ENCODE peak calls at places on chromosomes 13 and 19, in seven cellular contexts. One of them, this sample, is unnamed.

GRCh38 chr13:32838985-32839384 is 177.2 kb upstream of the KL start:
- ATAC-seq in T-helper 17 cell: no peak
- ATAC-seq in left cardiac atrium: peak
- ATAC-seq in left colon: peak
- ATAC-seq in left lobe of liver: peak
- ATAC-seq in SK-N-SH treated with all-trans-retinoic acid at 6 μM for 48 hours: no peak
- ATAC-seq in activated T-cell treated with anti-CD3 and anti-CD28 coated beads, Interleukin-2, amount 50 U/mL, for 72 hours: no peak
- ATAC-seq in this sample: no peak

GRCh38 chr19:1863308-1863637 is at the start of gene KLF16:
- ATAC-seq in left colon: no peak
- ATAC-seq in activated T-cell treated with anti-CD3 and anti-CD28 coated beads, Interleukin-2, amount 50 U/mL, for 72 hours: peak
- ATAC-seq in left cardiac atrium: no peak
- ATAC-seq in left lobe of liver: no peak
- ATAC-seq in T-helper 17 cell: no peak
- ATAC-seq in SK-N-SH treated with all-trans-retinoic acid at 6 μM for 48 hours: no peak
- ATAC-seq in this sample: no peak

GRCh38 chr13:109586509-109587346 is 199.7 kb downstream of the IRS2 start:
- ATAC-seq in left lobe of liver: peak
- ATAC-seq in activated T-cell treated with anti-CD3 and anti-CD28 coated beads, Interleukin-2, amount 50 U/mL, for 72 hours: no peak
- ATAC-seq in left colon: peak
- ATAC-seq in SK-N-SH treated with all-trans-retinoic acid at 6 μM for 48 hours: no peak
- ATAC-seq in left cardiac atrium: peak
- ATAC-seq in T-helper 17 cell: no peak
- ATAC-seq in this sample: peak

GRCh38 chr13:55001881-55002280 is 1973.3 kb downstream of the OLFM4 start:
- ATAC-seq in left colon: no peak
- ATAC-seq in left lobe of liver: no peak
- ATAC-seq in T-helper 17 cell: no peak
- ATAC-seq in left cardiac atrium: no peak
- ATAC-seq in activated T-cell treated with anti-CD3 and anti-CD28 coated beads, Interleukin-2, amount 50 U/mL, for 72 hours: no peak
- ATAC-seq in SK-N-SH treated with all-trans-retinoic acid at 6 μM for 48 hours: no peak
- ATAC-seq in this sample: no peak

GRCh38 chr19:46297700-46298476 is 1.0 kb downstream of the HIF3A start:
- ATAC-seq in left cardiac atrium: peak
- ATAC-seq in left colon: no peak
- ATAC-seq in T-helper 17 cell: no peak
- ATAC-seq in SK-N-SH treated with all-trans-retinoic acid at 6 μM for 48 hours: peak
- ATAC-seq in left lobe of liver: no peak
- ATAC-seq in activated T-cell treated with anti-CD3 and anti-CD28 coated beads, Interleukin-2, amount 50 U/mL, for 72 hours: no peak
- ATAC-seq in this sample: peak

GRCh38 chr13:51959773-51960172 is 51.5 kb downstream of the ATP7B start:
- ATAC-seq in left colon: peak
- ATAC-seq in activated T-cell treated with anti-CD3 and anti-CD28 coated beads, Interleukin-2, amount 50 U/mL, for 72 hours: peak
- ATAC-seq in T-helper 17 cell: no peak
- ATAC-seq in SK-N-SH treated with all-trans-retinoic acid at 6 μM for 48 hours: no peak
- ATAC-seq in left lobe of liver: no peak
- ATAC-seq in left cardiac atrium: no peak
- ATAC-seq in this sample: no peak

GRCh38 chr13:82070411-82070810 is 1729.5 kb upstream of the SPRY2 start:
- ATAC-seq in SK-N-SH treated with all-trans-retinoic acid at 6 μM for 48 hours: no peak
- ATAC-seq in left colon: no peak
- ATAC-seq in left cardiac atrium: no peak
- ATAC-seq in T-helper 17 cell: no peak
- ATAC-seq in activated T-cell treated with anti-CD3 and anti-CD28 coated beads, Interleukin-2, amount 50 U/mL, for 72 hours: no peak
- ATAC-seq in left lobe of liver: no peak
- ATAC-seq in this sample: no peak

GRCh38 chr13:90640976-90641375 is 706.5 kb upstream of the MIR17HG start:
- ATAC-seq in SK-N-SH treated with all-trans-retinoic acid at 6 μM for 48 hours: no peak
- ATAC-seq in activated T-cell treated with anti-CD3 and anti-CD28 coated beads, Interleukin-2, amount 50 U/mL, for 72 hours: no peak
- ATAC-seq in T-helper 17 cell: no peak
- ATAC-seq in left cardiac atrium: no peak
- ATAC-seq in left colon: no peak
- ATAC-seq in left lobe of liver: no peak
- ATAC-seq in this sample: no peak

GRCh38 chr13:45658586-45659235 is 43.2 kb upstream of the ERICH6B start:
- ATAC-seq in SK-N-SH treated with all-trans-retinoic acid at 6 μM for 48 hours: no peak
- ATAC-seq in left lobe of liver: no peak
- ATAC-seq in activated T-cell treated with anti-CD3 and anti-CD28 coated beads, Interleukin-2, amount 50 U/mL, for 72 hours: no peak
- ATAC-seq in T-helper 17 cell: no peak
- ATAC-seq in left cardiac atrium: peak
- ATAC-seq in left colon: no peak
- ATAC-seq in this sample: no peak

GRCh38 chr13:98528663-98529064 is 48.2 kb downstream of the STK24 start:
- ATAC-seq in left cardiac atrium: peak
- ATAC-seq in left lobe of liver: no peak
- ATAC-seq in T-helper 17 cell: no peak
- ATAC-seq in left colon: no peak
- ATAC-seq in SK-N-SH treated with all-trans-retinoic acid at 6 μM for 48 hours: peak
- ATAC-seq in activated T-cell treated with anti-CD3 and anti-CD28 coated beads, Interleukin-2, amount 50 U/mL, for 72 hours: peak
- ATAC-seq in this sample: peak

GRCh38 chr19:18713550-18714117 is 30.2 kb downstream of the CRTC1 start:
- ATAC-seq in activated T-cell treated with anti-CD3 and anti-CD28 coated beads, Interleukin-2, amount 50 U/mL, for 72 hours: no peak
- ATAC-seq in left lobe of liver: peak
- ATAC-seq in T-helper 17 cell: no peak
- ATAC-seq in left cardiac atrium: peak
- ATAC-seq in SK-N-SH treated with all-trans-retinoic acid at 6 μM for 48 hours: no peak
- ATAC-seq in left colon: no peak
- ATAC-seq in this sample: no peak

GRCh38 chr19:17534767-17535166 is 20.7 kb upstream of the COLGALT1 start:
- ATAC-seq in SK-N-SH treated with all-trans-retinoic acid at 6 μM for 48 hours: no peak
- ATAC-seq in left cardiac atrium: no peak
- ATAC-seq in activated T-cell treated with anti-CD3 and anti-CD28 coated beads, Interleukin-2, amount 50 U/mL, for 72 hours: no peak
- ATAC-seq in left lobe of liver: no peak
- ATAC-seq in left colon: no peak
- ATAC-seq in T-helper 17 cell: no peak
- ATAC-seq in this sample: no peak

GRCh38 chr13:35984776-35985453 is 146.3 kb downstream of the DCLK1 start:
- ATAC-seq in left colon: no peak
- ATAC-seq in activated T-cell treated with anti-CD3 and anti-CD28 coated beads, Interleukin-2, amount 50 U/mL, for 72 hours: no peak
- ATAC-seq in left lobe of liver: no peak
- ATAC-seq in left cardiac atrium: no peak
- ATAC-seq in SK-N-SH treated with all-trans-retinoic acid at 6 μM for 48 hours: peak
- ATAC-seq in T-helper 17 cell: no peak
- ATAC-seq in this sample: no peak

GRCh38 chr13:26017196-26017921 is 34.5 kb downstream of the SHISA2 start:
- ATAC-seq in T-helper 17 cell: peak
- ATAC-seq in activated T-cell treated with anti-CD3 and anti-CD28 coated beads, Interleukin-2, amount 50 U/mL, for 72 hours: no peak
- ATAC-seq in left lobe of liver: no peak
- ATAC-seq in left colon: no peak
- ATAC-seq in left cardiac atrium: peak
- ATAC-seq in SK-N-SH treated with all-trans-retinoic acid at 6 μM for 48 hours: no peak
- ATAC-seq in this sample: peak

GRCh38 chr13:44710576-44710975 is 134.4 kb upstream of the TSC22D1 start:
- ATAC-seq in left lobe of liver: no peak
- ATAC-seq in T-helper 17 cell: no peak
- ATAC-seq in left cardiac atrium: peak
- ATAC-seq in SK-N-SH treated with all-trans-retinoic acid at 6 μM for 48 hours: peak
- ATAC-seq in activated T-cell treated with anti-CD3 and anti-CD28 coated beads, Interleukin-2, amount 50 U/mL, for 72 hours: peak
- ATAC-seq in left colon: no peak
- ATAC-seq in this sample: peak

GRCh38 chr19:56087647-56088346 is 33.3 kb downstream of the ZNF787 start:
- ATAC-seq in SK-N-SH treated with all-trans-retinoic acid at 6 μM for 48 hours: no peak
- ATAC-seq in activated T-cell treated with anti-CD3 and anti-CD28 coated beads, Interleukin-2, amount 50 U/mL, for 72 hours: no peak
- ATAC-seq in left colon: no peak
- ATAC-seq in left lobe of liver: no peak
- ATAC-seq in left cardiac atrium: no peak
- ATAC-seq in T-helper 17 cell: no peak
- ATAC-seq in this sample: no peak

GRCh38 chr13:35388979-35389378 is 87.5 kb downstream of the MAB21L1 start:
- ATAC-seq in left cardiac atrium: no peak
- ATAC-seq in T-helper 17 cell: no peak
- ATAC-seq in SK-N-SH treated with all-trans-retinoic acid at 6 μM for 48 hours: peak
- ATAC-seq in left lobe of liver: no peak
- ATAC-seq in activated T-cell treated with anti-CD3 and anti-CD28 coated beads, Interleukin-2, amount 50 U/mL, for 72 hours: no peak
- ATAC-seq in left colon: no peak
- ATAC-seq in this sample: no peak

GRCh38 chr13:113647351-113648217 is 10.4 kb downstream of the ATP4B start:
- ATAC-seq in SK-N-SH treated with all-trans-retinoic acid at 6 μM for 48 hours: peak
- ATAC-seq in T-helper 17 cell: no peak
- ATAC-seq in left colon: peak
- ATAC-seq in left cardiac atrium: peak
- ATAC-seq in left lobe of liver: peak
- ATAC-seq in activated T-cell treated with anti-CD3 and anti-CD28 coated beads, Interleukin-2, amount 50 U/mL, for 72 hours: peak
- ATAC-seq in this sample: peak

GRCh38 chr19:15374796-15375440 is 4.7 kb downstream of the AKAP8 start:
- ATAC-seq in left colon: no peak
- ATAC-seq in left cardiac atrium: peak
- ATAC-seq in left lobe of liver: peak
- ATAC-seq in activated T-cell treated with anti-CD3 and anti-CD28 coated beads, Interleukin-2, amount 50 U/mL, for 72 hours: no peak
- ATAC-seq in SK-N-SH treated with all-trans-retinoic acid at 6 μM for 48 hours: no peak
- ATAC-seq in T-helper 17 cell: no peak
- ATAC-seq in this sample: no peak

GRCh38 chr19:46355234-46355990 is 8.5 kb downstream of the PPP5C start:
- ATAC-seq in SK-N-SH treated with all-trans-retinoic acid at 6 μM for 48 hours: no peak
- ATAC-seq in activated T-cell treated with anti-CD3 and anti-CD28 coated beads, Interleukin-2, amount 50 U/mL, for 72 hours: peak
- ATAC-seq in left colon: peak
- ATAC-seq in left cardiac atrium: peak
- ATAC-seq in T-helper 17 cell: no peak
- ATAC-seq in left lobe of liver: peak
- ATAC-seq in this sample: no peak

GRCh38 chr19:42090687-42091086 is 14.7 kb downstream of the ZNF574 start:
- ATAC-seq in left colon: no peak
- ATAC-seq in SK-N-SH treated with all-trans-retinoic acid at 6 μM for 48 hours: no peak
- ATAC-seq in left cardiac atrium: no peak
- ATAC-seq in T-helper 17 cell: peak
- ATAC-seq in left lobe of liver: no peak
- ATAC-seq in activated T-cell treated with anti-CD3 and anti-CD28 coated beads, Interleukin-2, amount 50 U/mL, for 72 hours: no peak
- ATAC-seq in this sample: no peak

GRCh38 chr19:35533822-35534521 is 716 bp downstream of the GAPDHS start:
- ATAC-seq in activated T-cell treated with anti-CD3 and anti-CD28 coated beads, Interleukin-2, amount 50 U/mL, for 72 hours: peak
- ATAC-seq in T-helper 17 cell: peak
- ATAC-seq in SK-N-SH treated with all-trans-retinoic acid at 6 μM for 48 hours: peak
- ATAC-seq in left colon: peak
- ATAC-seq in left cardiac atrium: peak
- ATAC-seq in left lobe of liver: peak
- ATAC-seq in this sample: peak

GRCh38 chr13:109715902-109716301 is 70.5 kb downstream of the IRS2 start:
- ATAC-seq in left cardiac atrium: peak
- ATAC-seq in activated T-cell treated with anti-CD3 and anti-CD28 coated beads, Interleukin-2, amount 50 U/mL, for 72 hours: no peak
- ATAC-seq in left colon: no peak
- ATAC-seq in T-helper 17 cell: no peak
- ATAC-seq in left lobe of liver: peak
- ATAC-seq in SK-N-SH treated with all-trans-retinoic acid at 6 μM for 48 hours: no peak
- ATAC-seq in this sample: peak

GRCh38 chr19:39160523-39160861 is 34.9 kb downstream of the PAK4 start:
- ATAC-seq in left cardiac atrium: peak
- ATAC-seq in T-helper 17 cell: no peak
- ATAC-seq in left colon: peak
- ATAC-seq in SK-N-SH treated with all-trans-retinoic acid at 6 μM for 48 hours: no peak
- ATAC-seq in left lobe of liver: peak
- ATAC-seq in activated T-cell treated with anti-CD3 and anti-CD28 coated beads, Interleukin-2, amount 50 U/mL, for 72 hours: no peak
- ATAC-seq in this sample: peak

GRCh38 chr13:113846639-113847318 is 17.1 kb downstream of the GAS6 start:
- ATAC-seq in left cardiac atrium: no peak
- ATAC-seq in left colon: no peak
- ATAC-seq in T-helper 17 cell: peak
- ATAC-seq in activated T-cell treated with anti-CD3 and anti-CD28 coated beads, Interleukin-2, amount 50 U/mL, for 72 hours: peak
- ATAC-seq in left lobe of liver: no peak
- ATAC-seq in SK-N-SH treated with all-trans-retinoic acid at 6 μM for 48 hours: no peak
- ATAC-seq in this sample: no peak

GRCh38 chr19:8576273-8576993 is 809 bp downstream of the MYO1F start:
- ATAC-seq in SK-N-SH treated with all-trans-retinoic acid at 6 μM for 48 hours: no peak
- ATAC-seq in T-helper 17 cell: peak
- ATAC-seq in activated T-cell treated with anti-CD3 and anti-CD28 coated beads, Interleukin-2, amount 50 U/mL, for 72 hours: peak
- ATAC-seq in left cardiac atrium: peak
- ATAC-seq in left colon: peak
- ATAC-seq in left lobe of liver: peak
- ATAC-seq in this sample: no peak

GRCh38 chr19:34215006-34215665 is 39.2 kb upstream of the GARRE1 start:
- ATAC-seq in left colon: no peak
- ATAC-seq in left cardiac atrium: no peak
- ATAC-seq in left lobe of liver: no peak
- ATAC-seq in T-helper 17 cell: no peak
- ATAC-seq in activated T-cell treated with anti-CD3 and anti-CD28 coated beads, Interleukin-2, amount 50 U/mL, for 72 hours: no peak
- ATAC-seq in SK-N-SH treated with all-trans-retinoic acid at 6 μM for 48 hours: no peak
- ATAC-seq in this sample: no peak

GRCh38 chr19:43527860-43528622 is 1.0 kb upstream of the ETHE1 start:
- ATAC-seq in left cardiac atrium: no peak
- ATAC-seq in activated T-cell treated with anti-CD3 and anti-CD28 coated beads, Interleukin-2, amount 50 U/mL, for 72 hours: no peak
- ATAC-seq in left colon: no peak
- ATAC-seq in T-helper 17 cell: no peak
- ATAC-seq in left lobe of liver: no peak
- ATAC-seq in SK-N-SH treated with all-trans-retinoic acid at 6 μM for 48 hours: no peak
- ATAC-seq in this sample: no peak